ENCODE peak calls at places on chromosomes 1 and 21, in ten cellular contexts. R, K, F, Y, L, T, O, D, V and M are unnamed samples.

GRCh38 chr1:33468011-33468410 is 4.4 kb upstream of the ZSCAN20 start:
- DNase-seq in O (no peak), F (no peak), D (no peak), T (no peak), K (no peak), L (no peak), V (no peak), R (no peak), Y (no peak), M (no peak)

GRCh38 chr1:37877991-37878544 is 18.7 kb upstream of the MTF1 start:
- DNase-seq in D (no peak), T (no peak), V (no peak), O (no peak), F (no peak), Y (no peak), K (no peak), R (no peak), L (no peak), M (no peak)

GRCh38 chr1:152227310-152227928 is 3.4 kb upstream of the HRNR start:
- DNase-seq in K (no peak), R (no peak), Y (no peak), O (no peak), T (no peak), F (no peak), D (no peak), L (no peak), V (no peak), M (no peak)

GRCh38 chr1:27391511-27392095 is 819 bp upstream of the GPR3 start:
- DNase-seq in V (peak; percentile 74), F (no peak), D (peak; percentile 71), K (no peak), Y (no peak), L (peak; percentile 56), T (peak; percentile 39), O (peak; percentile 67), R (no peak), M (peak; percentile 58)

GRCh38 chr1:3529099-3529729 is 74.7 kb downstream of the ARHGEF16 start:
- DNase-seq in F (no peak), L (no peak), V (no peak), T (peak; percentile 82), R (peak; percentile 93), O (no peak), Y (no peak), K (no peak), D (peak; percentile 63), M (peak; percentile 65)

GRCh38 chr1:10195570-10195969 is 14.8 kb upstream of the KIF1B start:
- DNase-seq in T (no peak), K (no peak), V (no peak), R (peak; percentile 29), Y (no peak), D (no peak), L (no peak), F (no peak), O (peak; percentile 39), M (no peak)

GRCh38 chr1:75334876-75335275 is 200.7 kb downstream of the LHX8 start:
- DNase-seq in T (no peak), V (no peak), D (no peak), L (no peak), R (no peak), K (no peak), Y (no peak), F (no peak), O (no peak), M (no peak)

GRCh38 chr1:191483997-191484396 is 674.3 kb upstream of the RGS18 start:
- DNase-seq in Y (no peak), O (no peak), V (no peak), D (no peak), K (no peak), F (no peak), L (no peak), R (no peak), T (no peak), M (no peak)

GRCh38 chr1:43919906-43920305 is 13.7 kb upstream of the ARTN start:
- DNase-seq in L (no peak), V (no peak), F (no peak), T (no peak), O (no peak), K (no peak), Y (no peak), D (no peak), R (no peak), M (no peak)

GRCh38 chr21:35465750-35466149 is 416.6 kb upstream of the RUNX1 start:
- DNase-seq in L (no peak), F (no peak), D (no peak), R (no peak), T (no peak), K (no peak), Y (no peak), O (no peak), V (no peak), M (no peak)

GRCh38 chr1:3085721-3086120 is 16.7 kb downstream of the PRDM16 start:
- DNase-seq in K (no peak), Y (no peak), F (no peak), V (no peak), R (no peak), D (no peak), O (no peak), L (no peak), T (no peak), M (no peak)

DNA sequence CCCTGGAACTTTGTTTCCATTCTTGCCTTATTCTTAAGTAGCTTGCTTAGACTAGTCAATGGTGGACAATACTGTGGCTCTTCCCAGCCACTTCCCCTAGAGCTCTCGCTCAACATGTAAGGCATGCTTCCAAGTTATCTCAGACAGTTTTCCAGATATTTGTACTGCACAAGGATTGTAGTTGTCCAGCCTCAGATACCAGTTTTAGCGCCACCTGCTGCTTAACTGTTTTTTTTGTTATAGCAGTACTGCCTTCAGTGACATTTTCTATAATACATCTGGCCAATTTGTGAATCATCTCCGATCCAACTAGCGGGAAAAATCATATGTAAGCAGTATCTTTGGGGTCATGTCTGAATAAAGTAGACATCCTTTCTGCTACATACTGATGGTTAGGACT is 346.7 kb upstream of the ADGRL4 start:
- DNase-seq in V (no peak), L (no peak), D (no peak), R (no peak), K (no peak), F (no peak), Y (peak; percentile 11), T (peak; percentile 26), O (no peak), M (no peak)
- TF ChIP-seq CTCF in V (peak; percentile 41), L (no peak), D (peak; percentile 40), R (peak; percentile 48), K (no peak), F (no peak), Y (peak; percentile 55), T (peak; percentile 23), O (peak; percentile 29), M (peak; percentile 56)

GRCh38 chr21:38308785-38309119 is 52.0 kb downstream of the KCNJ15 start:
- DNase-seq in Y (no peak), F (no peak), V (no peak), L (no peak), K (no peak), T (no peak), O (no peak), R (no peak), D (no peak), M (no peak)

GRCh38 chr21:38310619-38311018 is 53.8 kb downstream of the KCNJ15 start:
- DNase-seq in L (no peak), D (no peak), Y (no peak), O (no peak), K (no peak), V (no peak), T (no peak), F (no peak), R (no peak), M (no peak)

GRCh38 chr21:38311765-38312164 is 55.0 kb downstream of the KCNJ15 start:
- DNase-seq in V (no peak), Y (no peak), L (no peak), F (no peak), K (no peak), O (no peak), T (no peak), D (no peak), R (no peak), M (no peak)

GRCh38 chr21:38312822-38313221 is 56.0 kb downstream of the KCNJ15 start:
- DNase-seq in K (no peak), V (no peak), T (no peak), L (no peak), R (no peak), D (no peak), Y (no peak), F (no peak), O (no peak), M (no peak)

GRCh38 chr21:38311091-38311490 is 54.3 kb downstream of the KCNJ15 start:
- DNase-seq in Y (no peak), K (no peak), D (no peak), O (no peak), V (no peak), T (no peak), F (no peak), L (no peak), R (no peak), M (no peak)
- H3K27ac ChIP-seq in Y (no peak overlapping the region), K (no peak overlapping the region), D (no peak overlapping the region), O (peak overlapping the region; percentile 72), V (peak overlapping the region; percentile 68), T (no peak overlapping the region), F (no peak overlapping the region), L (no peak overlapping the region), R (no peak overlapping the region), M (no peak overlapping the region)

DNA sequence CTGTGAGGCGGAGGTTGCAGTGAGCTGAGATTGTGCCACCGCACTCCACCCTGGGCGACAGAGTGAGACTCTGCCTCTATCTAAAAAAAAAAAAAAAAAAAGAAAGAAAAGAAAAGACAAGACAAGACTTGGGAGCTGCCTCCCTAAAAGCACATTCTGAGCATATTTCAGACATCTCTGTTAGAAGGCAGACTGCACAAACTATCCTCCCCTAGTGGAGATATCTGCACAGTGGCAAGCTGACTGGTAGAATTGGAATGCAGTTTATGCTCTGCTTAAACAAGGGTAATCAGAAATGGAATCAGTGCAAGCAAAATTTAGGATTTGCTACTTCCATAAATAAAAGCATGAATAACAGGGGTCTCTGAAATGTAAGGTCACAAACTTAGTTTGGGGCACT is 31.8 kb downstream of the GNG4 start:
- DNase-seq in R (no peak), O (no peak), F (no peak), D (no peak), V (no peak), K (no peak), T (no peak), L (no peak), Y (peak; percentile 56), M (no peak)
- TF ChIP-seq CTCF in R (no peak), O (no peak), F (no peak), D (no peak), V (no peak), K (no peak), T (no peak), L (no peak), Y (peak; percentile 82), M (no peak)

GRCh38 chr1:221801773-221802516 is 60.1 kb upstream of the DUSP10 start:
- DNase-seq in V (no peak), R (no peak), T (no peak), F (no peak), D (no peak), Y (peak; percentile 30), O (no peak), L (no peak), K (no peak), M (no peak)
- H3K27ac ChIP-seq in V (no peak overlapping the region), R (no peak overlapping the region), T (no peak overlapping the region), F (no peak overlapping the region), D (no peak overlapping the region), Y (peak overlapping the region; percentile 2), O (no peak overlapping the region), L (no peak overlapping the region), K (no peak overlapping the region), M (no peak overlapping the region)